ENCODE peak calls at places on chromosomes 12 and 14, in four cellular contexts. One of them, this sample, is unnamed.

GRCh38 chr12:123450636-123451035 is 7.3 kb upstream of the SNRNP35 start:
- DNase-seq in esophagus muscularis mucosa: no peak
- DNase-seq in PC-3: no peak
- DNase-seq in GM23248: no peak
- DNase-seq in this sample: no peak

GRCh38 chr12:15752780-15753179 is 36.4 kb downstream of the EPS8 start:
- DNase-seq in PC-3: no peak
- DNase-seq in GM23248: peak; percentile 76
- DNase-seq in esophagus muscularis mucosa: no peak
- DNase-seq in this sample: no peak

GRCh38 chr14:29548948-29549370 is 378.7 kb downstream of the PRKD1 start:
- DNase-seq in PC-3: peak; percentile 77
- DNase-seq in GM23248: peak; percentile 81
- DNase-seq in esophagus muscularis mucosa: no peak
- DNase-seq in this sample: no peak

GRCh38 chr14:83556065-83556464 is 1973.9 kb upstream of the FLRT2 start:
- DNase-seq in GM23248: no peak
- DNase-seq in PC-3: no peak
- DNase-seq in esophagus muscularis mucosa: no peak
- DNase-seq in this sample: no peak

GRCh38 chr14:22986508-22987054 is 4.2 kb upstream of the AJUBA start:
- DNase-seq in esophagus muscularis mucosa: peak; percentile 97
- DNase-seq in PC-3: peak; percentile 94
- DNase-seq in GM23248: peak; percentile 84
- DNase-seq in this sample: peak; percentile 85

GRCh38 chr12:52058631-52059324 is 7.5 kb downstream of the NR4A1 start:
- DNase-seq in GM23248: no peak
- DNase-seq in PC-3: no peak
- DNase-seq in esophagus muscularis mucosa: no peak
- DNase-seq in this sample: no peak

GRCh38 chr12:92796650-92797049 is 93.9 kb downstream of the PLEKHG7 start:
- DNase-seq in PC-3: peak; percentile 28
- DNase-seq in esophagus muscularis mucosa: no peak
- DNase-seq in GM23248: peak; percentile 32
- DNase-seq in this sample: no peak

GRCh38 chr12:11785722-11786121 is 136.2 kb downstream of the ETV6 start:
- DNase-seq in esophagus muscularis mucosa: no peak
- DNase-seq in PC-3: no peak
- DNase-seq in GM23248: peak; percentile 78
- DNase-seq in this sample: no peak

DNA sequence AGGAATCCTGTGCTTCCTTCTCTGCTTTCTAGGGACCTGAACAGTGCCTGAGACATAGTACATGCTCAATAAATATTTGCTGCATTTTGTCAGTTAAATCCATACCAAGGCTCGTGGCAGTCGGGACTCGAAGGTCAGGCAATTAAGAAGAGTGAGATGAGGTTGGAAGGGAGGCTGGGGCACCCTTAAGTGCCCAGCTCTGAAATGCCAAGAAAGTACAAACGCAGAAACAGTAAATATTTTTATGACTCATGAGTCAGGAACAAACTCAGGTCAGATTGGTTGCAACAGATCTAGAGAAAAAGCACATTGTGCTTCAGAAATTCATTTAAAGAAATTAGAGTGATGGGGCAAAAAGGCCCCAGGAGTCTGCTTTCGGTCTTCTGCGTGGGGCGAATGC is 83.0 kb upstream of the FZD10 start:
- DNase-seq in GM23248: no peak
- DNase-seq in esophagus muscularis mucosa: no peak
- DNase-seq in PC-3: no peak
- DNase-seq in this sample: no peak
- H3K27ac ChIP-seq in GM23248: no peak overlapping the region
- H3K27ac ChIP-seq in esophagus muscularis mucosa: no peak overlapping the region
- H3K27ac ChIP-seq in PC-3: no peak overlapping the region
- H3K27ac ChIP-seq in this sample: no peak overlapping the region

DNA sequence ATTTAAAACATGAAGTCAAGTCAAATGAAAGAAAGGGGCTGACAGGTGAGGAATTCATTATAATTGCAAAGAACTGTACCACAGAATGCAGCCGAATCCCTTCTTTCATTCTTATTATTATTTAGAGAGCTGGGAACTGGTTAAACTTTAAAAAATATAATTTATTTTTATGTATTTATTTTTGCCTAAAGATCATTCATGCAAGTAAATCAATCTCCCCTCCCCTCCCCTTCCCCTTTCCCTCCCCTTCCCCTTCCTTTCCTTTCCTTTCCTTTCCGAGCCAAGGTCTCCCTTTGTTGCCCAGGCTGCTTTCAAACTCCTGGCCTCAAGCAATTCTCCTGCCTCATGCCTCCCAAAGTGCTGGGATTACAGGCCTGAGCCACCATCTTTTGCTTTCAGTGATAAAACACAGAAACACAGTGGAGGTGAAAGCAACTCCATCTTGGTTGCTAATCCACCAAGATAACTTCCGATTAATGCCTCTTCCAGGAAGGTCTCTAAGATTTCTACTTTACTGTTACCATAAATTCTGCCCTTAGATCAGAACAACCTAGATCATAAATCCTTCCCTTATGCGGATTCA is 6.0 kb upstream of the UBC start:
- DNase-seq in PC-3: no peak
- DNase-seq in esophagus muscularis mucosa: no peak
- DNase-seq in GM23248: no peak
- DNase-seq in this sample: no peak
- H3K4me3 ChIP-seq in PC-3: peak overlapping the region; percentile 31
- H3K4me3 ChIP-seq in esophagus muscularis mucosa: no peak overlapping the region
- H3K4me3 ChIP-seq in GM23248: peak overlapping the region; percentile 36
- H3K4me3 ChIP-seq in this sample: peak overlapping the region; percentile 99

GRCh38 chr14:21258194-21258888 is 10.9 kb downstream of the HNRNPC start:
- DNase-seq in PC-3: no peak
- DNase-seq in esophagus muscularis mucosa: no peak
- DNase-seq in GM23248: no peak
- DNase-seq in this sample: no peak

GRCh38 chr14:21261824-21262223 is 7.4 kb downstream of the HNRNPC start:
- DNase-seq in PC-3: no peak
- DNase-seq in esophagus muscularis mucosa: no peak
- DNase-seq in GM23248: no peak
- DNase-seq in this sample: no peak

GRCh38 chr14:21257395-21258193 is 11.6 kb downstream of the HNRNPC start:
- DNase-seq in PC-3: no peak
- DNase-seq in GM23248: peak; percentile 42
- DNase-seq in esophagus muscularis mucosa: no peak
- DNase-seq in this sample: no peak

GRCh38 chr14:21256539-21257394 is 12.5 kb downstream of the HNRNPC start:
- DNase-seq in GM23248: no peak
- DNase-seq in PC-3: no peak
- DNase-seq in esophagus muscularis mucosa: no peak
- DNase-seq in this sample: no peak

DNA sequence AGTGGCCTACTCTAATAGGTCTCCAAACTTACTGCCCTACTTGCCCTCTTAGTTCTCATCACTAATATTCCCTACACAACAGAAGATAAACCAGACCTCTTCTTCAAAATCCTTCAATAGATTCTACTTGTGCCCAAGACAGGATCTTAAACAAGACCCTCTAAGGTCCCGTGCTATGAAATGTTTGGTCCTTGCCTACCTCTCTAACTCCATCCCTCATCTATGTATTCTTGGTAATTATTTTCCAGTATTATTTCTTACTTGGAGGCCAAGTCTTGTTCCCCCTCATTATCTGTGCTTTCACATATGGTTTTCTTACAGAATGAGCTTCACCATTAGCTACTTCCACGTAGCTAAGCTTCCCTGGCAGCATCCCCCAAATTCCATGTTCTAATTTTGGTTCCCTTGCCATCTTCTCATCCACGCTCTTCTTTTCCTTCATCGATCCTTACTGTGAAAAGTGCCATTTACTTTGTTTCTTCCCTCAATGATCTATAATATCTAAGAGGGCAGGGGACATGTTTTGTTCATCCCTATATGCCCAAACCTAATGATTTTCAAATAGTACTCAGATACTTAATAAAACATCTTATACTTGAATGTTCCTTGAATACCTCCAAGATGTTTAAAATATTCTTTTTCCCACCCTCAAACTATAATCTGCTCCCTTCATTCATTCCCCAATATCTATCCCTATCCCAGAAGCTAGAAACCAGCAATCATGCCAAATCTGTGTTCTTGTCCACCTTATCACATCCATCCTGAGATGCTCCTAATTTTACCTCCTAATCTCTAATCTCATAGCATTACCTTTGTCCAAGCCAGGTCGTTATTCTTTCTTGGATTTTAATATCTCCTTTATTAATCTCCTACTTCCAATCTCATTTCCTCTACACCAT is 10.1 kb downstream of the HNRNPC start:
- DNase-seq in esophagus muscularis mucosa: no peak
- DNase-seq in PC-3: no peak
- DNase-seq in GM23248: no peak
- DNase-seq in this sample: no peak
- H3K4me1 ChIP-seq in esophagus muscularis mucosa: peaks cover 98% of the 10 kb centered on the region
- H3K4me1 ChIP-seq in PC-3: peaks cover 15% of the 10 kb centered on the region
- H3K4me1 ChIP-seq in GM23248: peaks cover 75% of the 10 kb centered on the region
- H3K4me1 ChIP-seq in this sample: peaks cover 93% of the 10 kb centered on the region

GRCh38 chr14:54175298-54175942 is 218.8 kb upstream of the BMP4 start:
- DNase-seq in GM23248: peak; percentile 73
- DNase-seq in esophagus muscularis mucosa: no peak
- DNase-seq in PC-3: peak; percentile 100
- DNase-seq in this sample: peak; percentile 13

GRCh38 chr14:54172114-54172513 is 215.5 kb upstream of the BMP4 start:
- DNase-seq in GM23248: no peak
- DNase-seq in PC-3: no peak
- DNase-seq in esophagus muscularis mucosa: no peak
- DNase-seq in this sample: no peak

GRCh38 chr14:54172562-54172961 is 215.9 kb upstream of the BMP4 start:
- DNase-seq in PC-3: peak; percentile 47
- DNase-seq in esophagus muscularis mucosa: no peak
- DNase-seq in GM23248: no peak
- DNase-seq in this sample: no peak

GRCh38 chr14:54173782-54174181 is 217.2 kb upstream of the BMP4 start:
- DNase-seq in GM23248: peak; percentile 40
- DNase-seq in esophagus muscularis mucosa: no peak
- DNase-seq in PC-3: peak; percentile 47
- DNase-seq in this sample: no peak

GRCh38 chr14:54174437-54174836 is 217.8 kb upstream of the BMP4 start:
- DNase-seq in PC-3: no peak
- DNase-seq in GM23248: no peak
- DNase-seq in esophagus muscularis mucosa: no peak
- DNase-seq in this sample: no peak
- H3K27ac ChIP-seq in PC-3: no peak overlapping the region
- H3K27ac ChIP-seq in GM23248: no peak overlapping the region
- H3K27ac ChIP-seq in esophagus muscularis mucosa: no peak overlapping the region
- H3K27ac ChIP-seq in this sample: no peak overlapping the region

GRCh38 chr14:88825503-88825902 is 1.1 kb downstream of the TTC8 start:
- DNase-seq in PC-3: no peak
- DNase-seq in esophagus muscularis mucosa: no peak
- DNase-seq in GM23248: no peak
- DNase-seq in this sample: no peak

GRCh38 chr14:88825078-88825458 is 617 bp downstream of the TTC8 start:
- DNase-seq in GM23248: peak; percentile 63
- DNase-seq in PC-3: no peak
- DNase-seq in esophagus muscularis mucosa: no peak
- DNase-seq in this sample: no peak

GRCh38 chr14:88823968-88824313 is 510 bp upstream of the TTC8 start:
- DNase-seq in PC-3: no peak
- DNase-seq in esophagus muscularis mucosa: no peak
- DNase-seq in GM23248: no peak
- DNase-seq in this sample: no peak

GRCh38 chr14:88821888-88822287 is 2.6 kb upstream of the TTC8 start:
- DNase-seq in esophagus muscularis mucosa: no peak
- DNase-seq in GM23248: no peak
- DNase-seq in PC-3: no peak
- DNase-seq in this sample: no peak

GRCh38 chr14:88824314-88825077 is at the start of gene TTC8:
- DNase-seq in GM23248: peak; percentile 97
- DNase-seq in PC-3: peak; percentile 85
- DNase-seq in esophagus muscularis mucosa: peak; percentile 95
- DNase-seq in this sample: peak; percentile 87
- H3K4me3 ChIP-seq in GM23248: peak within 1 kb of the TSS; percentile 92
- H3K4me3 ChIP-seq in PC-3: peak within 1 kb of the TSS; percentile 86
- H3K4me3 ChIP-seq in esophagus muscularis mucosa: peak within 1 kb of the TSS; percentile 76
- H3K4me3 ChIP-seq in this sample: peak within 1 kb of the TSS; percentile 87

DNA sequence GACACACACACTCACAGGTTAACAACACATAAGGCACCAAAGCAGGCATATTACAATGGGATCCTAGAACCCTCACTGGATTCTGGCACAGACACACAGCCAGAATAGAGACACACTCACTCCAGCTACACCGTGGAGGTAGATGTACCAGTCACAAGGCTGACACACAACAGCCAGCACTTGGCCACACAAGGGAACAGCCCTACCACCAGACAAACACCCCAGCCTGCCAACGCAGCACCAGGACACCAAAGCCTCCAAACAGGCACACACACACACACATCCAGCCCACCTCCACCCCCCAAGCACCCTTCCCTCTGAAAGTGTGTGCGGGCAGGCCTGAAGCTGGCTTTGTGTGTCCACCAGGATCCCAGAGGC is 10.9 kb upstream of the ITGB7 start:
- DNase-seq in GM23248: peak; percentile 72
- DNase-seq in PC-3: no peak
- DNase-seq in esophagus muscularis mucosa: no peak
- DNase-seq in this sample: no peak
- H3K4me1 ChIP-seq in GM23248: peaks cover 42% of the 10 kb centered on the region
- H3K4me1 ChIP-seq in PC-3: peaks cover 42% of the 10 kb centered on the region
- H3K4me1 ChIP-seq in esophagus muscularis mucosa: peaks cover 92% of the 10 kb centered on the region
- H3K4me1 ChIP-seq in this sample: peaks cover 54% of the 10 kb centered on the region

GRCh38 chr14:61847861-61848260 is 85.6 kb downstream of the SNAPC1 start:
- DNase-seq in GM23248: no peak
- DNase-seq in esophagus muscularis mucosa: no peak
- DNase-seq in PC-3: no peak
- DNase-seq in this sample: no peak
- H3K27ac ChIP-seq in GM23248: no peak overlapping the region
- H3K27ac ChIP-seq in esophagus muscularis mucosa: no peak overlapping the region
- H3K27ac ChIP-seq in PC-3: no peak overlapping the region
- H3K27ac ChIP-seq in this sample: no peak overlapping the region

This sample was measured in CD4-positive, CD25-positive, alpha-beta regulatory T cell.